ENCODE peak calls at places on chromosomes 6 and 20, in four cellular contexts. One of them, this sample, is unnamed.

GRCh38 chr6:168884646-168885086 is 369.0 kb downstream of the THBS2 start:
- DNase-seq in HepG2: peak; percentile 32
- DNase-seq in GM12878: no peak
- DNase-seq in K562: peak; percentile 89
- DNase-seq in this sample: peak; percentile 92

GRCh38 chr6:35727206-35727934 is 9.5 kb upstream of the ARMC12 start:
- DNase-seq in HepG2: peak; percentile 65
- DNase-seq in GM12878: no peak
- DNase-seq in K562: peak; percentile 81
- DNase-seq in this sample: peak; percentile 63

GRCh38 chr6:149275621-149276020 is 41.9 kb upstream of the TAB2 start:
- DNase-seq in HepG2: no peak
- DNase-seq in GM12878: no peak
- DNase-seq in K562: no peak
- DNase-seq in this sample: no peak

GRCh38 chr6:67698534-67698933 is 936.5 kb upstream of the ADGRB3 start:
- DNase-seq in HepG2: no peak
- DNase-seq in GM12878: no peak
- DNase-seq in K562: no peak
- DNase-seq in this sample: no peak

GRCh38 chr6:83431545-83432165 is 804 bp upstream of the ME1 start:
- DNase-seq in HepG2: no peak
- DNase-seq in GM12878: no peak
- DNase-seq in K562: peak; percentile 14
- DNase-seq in this sample: no peak

GRCh38 chr6:10268661-10269060 is 146.2 kb downstream of the TFAP2A start:
- DNase-seq in HepG2: no peak
- DNase-seq in GM12878: no peak
- DNase-seq in K562: no peak
- DNase-seq in this sample: no peak

GRCh38 chr6:85498596-85499258 is 48.8 kb downstream of the NT5E start:
- DNase-seq in HepG2: peak; percentile 21
- DNase-seq in GM12878: no peak
- DNase-seq in K562: no peak
- DNase-seq in this sample: no peak

GRCh38 chr6:154289818-154290508 is 66.6 kb downstream of the IPCEF1 start:
- DNase-seq in HepG2: no peak
- DNase-seq in GM12878: no peak
- DNase-seq in K562: no peak
- DNase-seq in this sample: no peak

GRCh38 chr6:106612956-106613516 is 16.3 kb downstream of the RTN4IP1 start:
- DNase-seq in HepG2: no peak
- DNase-seq in GM12878: no peak
- DNase-seq in K562: no peak
- DNase-seq in this sample: no peak

GRCh38 chr6:7467007-7467897 is 74.2 kb upstream of the DSP start:
- DNase-seq in HepG2: peak; percentile 97
- DNase-seq in GM12878: no peak
- DNase-seq in K562: no peak
- DNase-seq in this sample: no peak

GRCh38 chr6:6856538-6857523 is 250.9 kb upstream of the RREB1 start:
- DNase-seq in HepG2: no peak
- DNase-seq in GM12878: peak; percentile 71
- DNase-seq in K562: no peak
- DNase-seq in this sample: no peak

GRCh38 chr20:18780731-18781130 is 32.9 kb upstream of the SCP2D1 start:
- DNase-seq in HepG2: no peak
- DNase-seq in GM12878: no peak
- DNase-seq in K562: no peak
- DNase-seq in this sample: no peak

GRCh38 chr6:44431118-44431725 is 43.7 kb downstream of the CDC5L start:
- DNase-seq in HepG2: peak; percentile 58
- DNase-seq in GM12878: peak; percentile 3
- DNase-seq in K562: peak; percentile 62
- DNase-seq in this sample: peak; percentile 46

GRCh38 chr20:10177326-10177725 is 41.3 kb upstream of the SNAP25 start:
- DNase-seq in HepG2: no peak
- DNase-seq in GM12878: no peak
- DNase-seq in K562: no peak
- DNase-seq in this sample: no peak

GRCh38 chr6:158730175-158730907 is 80.5 kb downstream of the SYTL3 start:
- DNase-seq in HepG2: no peak
- DNase-seq in GM12878: no peak
- DNase-seq in K562: no peak
- DNase-seq in this sample: no peak

GRCh38 chr6:159981591-159982245 is 12.8 kb downstream of the IGF2R start:
- DNase-seq in HepG2: no peak
- DNase-seq in GM12878: peak; percentile 74
- DNase-seq in K562: no peak
- DNase-seq in this sample: no peak

GRCh38 chr6:16683524-16684194 is 77.6 kb downstream of the ATXN1 start:
- DNase-seq in HepG2: peak; percentile 79
- DNase-seq in GM12878: no peak
- DNase-seq in K562: no peak
- DNase-seq in this sample: no peak

GRCh38 chr20:57392512-57393271 is 1.5 kb downstream of the RBM38 start:
- DNase-seq in HepG2: no peak
- DNase-seq in GM12878: no peak
- DNase-seq in K562: peak; percentile 48
- DNase-seq in this sample: no peak

GRCh38 chr20:4813076-4813838 is 91.5 kb downstream of the PRND start:
- DNase-seq in HepG2: no peak
- DNase-seq in GM12878: peak; percentile 43
- DNase-seq in K562: no peak
- DNase-seq in this sample: no peak

GRCh38 chr6:12348530-12349511 is 58.7 kb downstream of the EDN1 start:
- DNase-seq in HepG2: peak; percentile 98
- DNase-seq in GM12878: no peak
- DNase-seq in K562: no peak
- DNase-seq in this sample: no peak

GRCh38 chr6:30483677-30484279 is 5.5 kb upstream of the HLA-E start:
- DNase-seq in HepG2: peak; percentile 66
- DNase-seq in GM12878: peak; percentile 37
- DNase-seq in K562: peak; percentile 29
- DNase-seq in this sample: no peak

GRCh38 chr20:1505361-1505760 is 14.1 kb upstream of the SIRPB2 start:
- DNase-seq in HepG2: no peak
- DNase-seq in GM12878: no peak
- DNase-seq in K562: no peak
- DNase-seq in this sample: no peak

GRCh38 chr6:13420269-13420668 is 67.1 kb downstream of the GFOD1 start:
- DNase-seq in HepG2: no peak
- DNase-seq in GM12878: no peak
- DNase-seq in K562: no peak
- DNase-seq in this sample: no peak

GRCh38 chr6:133467231-133467981 is 226.2 kb downstream of the EYA4 start:
- DNase-seq in HepG2: no peak
- DNase-seq in GM12878: no peak
- DNase-seq in K562: no peak
- DNase-seq in this sample: no peak

GRCh38 chr6:170209354-170210025 is 81.4 kb downstream of the DLL1 start:
- DNase-seq in HepG2: no peak
- DNase-seq in GM12878: no peak
- DNase-seq in K562: no peak
- DNase-seq in this sample: no peak

GRCh38 chr6:76633259-76633658 is 560.8 kb upstream of the IMPG1 start:
- DNase-seq in HepG2: no peak
- DNase-seq in GM12878: no peak
- DNase-seq in K562: no peak
- DNase-seq in this sample: no peak

GRCh38 chr20:63599396-63600050 is 25.5 kb upstream of the HELZ2 start:
- DNase-seq in HepG2: no peak
- DNase-seq in GM12878: no peak
- DNase-seq in K562: no peak
- DNase-seq in this sample: no peak

GRCh38 chr20:40682104-40683045 is 6.7 kb downstream of the MAFB start:
- DNase-seq in HepG2: peak; percentile 78
- DNase-seq in GM12878: no peak
- DNase-seq in K562: no peak
- DNase-seq in this sample: no peak

GRCh38 chr20:50366270-50367103 is 143.7 kb upstream of the PTPN1 start:
- DNase-seq in HepG2: peak; percentile 100
- DNase-seq in GM12878: no peak
- DNase-seq in K562: no peak
- DNase-seq in this sample: peak; percentile 40

GRCh38 chr6:108768792-108769524 is 79.3 kb upstream of the ARMC2 start:
- DNase-seq in HepG2: no peak
- DNase-seq in GM12878: no peak
- DNase-seq in K562: no peak
- DNase-seq in this sample: no peak

GRCh38 chr6:52230685-52231084 is 13.6 kb downstream of the IL17F start:
- DNase-seq in HepG2: no peak
- DNase-seq in GM12878: no peak
- DNase-seq in K562: no peak
- DNase-seq in this sample: no peak

DNA sequence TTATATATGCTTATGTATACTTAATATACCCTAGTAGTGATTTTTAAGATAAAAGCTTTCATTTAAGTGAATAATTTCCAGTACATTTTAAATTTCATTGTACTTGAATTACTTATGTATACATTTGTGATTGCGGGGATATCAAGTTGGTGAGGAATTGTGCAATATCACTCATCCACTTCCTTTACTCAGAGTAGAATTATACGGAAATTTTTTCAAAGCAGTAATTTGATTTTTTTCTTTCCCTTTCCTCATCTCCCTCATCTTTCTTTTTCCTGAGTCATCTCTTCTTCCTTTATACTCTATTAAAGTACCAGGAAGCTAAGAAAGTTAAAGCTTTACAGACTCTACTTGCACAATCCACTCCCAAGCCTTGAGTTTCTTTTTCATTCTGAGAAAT is 60.8 kb upstream of the DEFB112 start:
- DNase-seq in HepG2: no peak
- DNase-seq in GM12878: no peak
- DNase-seq in K562: no peak
- DNase-seq in this sample: no peak
- TF ChIP-seq FOXK2 in HepG2: no peak
- TF ChIP-seq FOXK2 in GM12878: no peak
- TF ChIP-seq FOXK2 in K562: no peak
- TF ChIP-seq FOXK2 in this sample: no peak

GRCh38 chr6:146673069-146673468 is 74.3 kb downstream of the ADGB start:
- DNase-seq in HepG2: no peak
- DNase-seq in GM12878: no peak
- DNase-seq in K562: no peak
- DNase-seq in this sample: no peak

GRCh38 chr6:146666909-146667308 is 68.1 kb downstream of the ADGB start:
- DNase-seq in HepG2: no peak
- DNase-seq in GM12878: no peak
- DNase-seq in K562: no peak
- DNase-seq in this sample: no peak

GRCh38 chr6:146664871-146665270 is 66.1 kb downstream of the ADGB start:
- DNase-seq in HepG2: no peak
- DNase-seq in GM12878: no peak
- DNase-seq in K562: no peak
- DNase-seq in this sample: no peak

GRCh38 chr6:146670161-146670560 is 71.4 kb downstream of the ADGB start:
- DNase-seq in HepG2: no peak
- DNase-seq in GM12878: no peak
- DNase-seq in K562: no peak
- DNase-seq in this sample: no peak
- TF ChIP-seq SP1 in HepG2: no peak
- TF ChIP-seq SP1 in GM12878: no peak
- TF ChIP-seq SP1 in K562: no peak
- TF ChIP-seq SP1 in this sample: no peak

GRCh38 chr6:24888967-24889366 is 46.8 kb downstream of the RIPOR2 start:
- DNase-seq in HepG2: no peak
- DNase-seq in GM12878: no peak
- DNase-seq in K562: no peak
- DNase-seq in this sample: no peak
- TF ChIP-seq FOXK2 in HepG2: no peak
- TF ChIP-seq FOXK2 in GM12878: no peak
- TF ChIP-seq FOXK2 in K562: no peak
- TF ChIP-seq FOXK2 in this sample: no peak

GRCh38 chr20:36593347-36593746 is 12.2 kb upstream of the RAB5IF start:
- DNase-seq in HepG2: no peak
- DNase-seq in GM12878: no peak
- DNase-seq in K562: no peak
- DNase-seq in this sample: no peak

GRCh38 chr20:36587388-36588136 is 14.2 kb downstream of the TGIF2 start:
- DNase-seq in HepG2: no peak
- DNase-seq in GM12878: no peak
- DNase-seq in K562: no peak
- DNase-seq in this sample: no peak

GRCh38 chr20:36591281-36591680 is 14.3 kb upstream of the RAB5IF start:
- DNase-seq in HepG2: no peak
- DNase-seq in GM12878: no peak
- DNase-seq in K562: no peak
- DNase-seq in this sample: no peak

DNA sequence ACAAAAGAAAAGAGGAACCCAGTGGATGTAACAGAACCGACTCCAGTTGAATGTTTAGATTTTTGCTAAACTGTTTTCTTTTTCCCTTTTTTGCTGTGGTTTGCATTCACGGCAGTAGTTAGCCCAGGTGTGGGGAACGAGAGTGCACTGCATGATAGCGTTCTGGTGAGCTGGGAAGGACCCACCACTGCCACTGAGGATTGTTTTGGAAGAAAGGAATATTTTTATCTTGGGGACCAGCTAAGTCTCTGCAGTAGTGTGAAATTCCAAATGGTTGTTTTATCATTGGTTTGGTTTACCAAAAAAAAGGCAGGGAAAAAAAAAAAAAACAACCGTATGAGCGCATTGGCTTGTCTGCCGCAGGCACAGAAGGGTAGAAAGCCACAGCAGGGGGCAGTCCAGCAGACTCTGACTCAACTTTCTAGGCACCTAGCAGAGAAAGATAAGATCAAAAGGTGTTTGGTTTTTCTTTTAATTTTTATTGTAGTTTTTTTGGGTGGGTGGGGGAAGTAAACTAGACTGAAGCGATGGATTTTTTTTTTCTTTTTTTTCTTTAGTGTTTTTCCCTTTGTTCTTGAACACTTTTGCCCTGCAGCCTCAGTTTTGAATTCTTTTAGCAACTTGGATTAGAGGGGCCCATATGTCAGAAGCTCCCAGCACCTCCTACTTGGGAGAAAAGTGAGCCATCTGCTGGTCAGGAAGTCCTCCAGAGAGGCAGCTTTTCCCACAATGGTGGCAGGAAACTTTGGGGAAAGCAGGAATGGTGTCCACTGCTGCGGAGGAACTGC is 13.5 kb upstream of the RAB5IF start:
- DNase-seq in HepG2: peak; percentile 73
- DNase-seq in GM12878: no peak
- DNase-seq in K562: peak; percentile 47
- DNase-seq in this sample: peak; percentile 48
- TF ChIP-seq SP1 in HepG2: no peak
- TF ChIP-seq SP1 in GM12878: no peak
- TF ChIP-seq SP1 in K562: no peak
- TF ChIP-seq SP1 in this sample: no peak

GRCh38 chr20:8671366-8671943 is 397.4 kb upstream of the PLCB4 start:
- DNase-seq in HepG2: no peak
- DNase-seq in GM12878: no peak
- DNase-seq in K562: no peak
- DNase-seq in this sample: no peak
- TF ChIP-seq FOXK2 in HepG2: no peak
- TF ChIP-seq FOXK2 in GM12878: no peak
- TF ChIP-seq FOXK2 in K562: no peak
- TF ChIP-seq FOXK2 in this sample: no peak

GRCh38 chr6:97586344-97586743 is 303.3 kb upstream of the MMS22L start:
- DNase-seq in HepG2: peak; percentile 0
- DNase-seq in GM12878: no peak
- DNase-seq in K562: no peak
- DNase-seq in this sample: peak; percentile 17
- TF ChIP-seq SP1 in HepG2: no peak
- TF ChIP-seq SP1 in GM12878: no peak
- TF ChIP-seq SP1 in K562: no peak
- TF ChIP-seq SP1 in this sample: no peak

This sample was measured in HEK293T.